ENCODE peak calls at places on chromosomes 6 and 20, in six cellular contexts. One of them, this sample, is unnamed.
A peak's percentile ranks its signal among the peaks of the same experiment; 100 is the strongest.

GRCh38 chr20:14148042-14148441 is 152.7 kb downstream of the MACROD2 start:
- DNase-seq in heart left ventricle: no peak
- DNase-seq in astrocyte: peak; percentile 54
- DNase-seq in mucosa of descending colon: no peak
- DNase-seq in AG10803: no peak
- DNase-seq in SK-N-SH: no peak
- DNase-seq in this sample: no peak

GRCh38 chr20:20371133-20371532 is 3.2 kb downstream of the INSM1 start:
- DNase-seq in heart left ventricle: no peak
- DNase-seq in astrocyte: no peak
- DNase-seq in mucosa of descending colon: no peak
- DNase-seq in AG10803: no peak
- DNase-seq in SK-N-SH: no peak
- DNase-seq in this sample: no peak

GRCh38 chr6:170011233-170012142 is 260.1 kb downstream of the ERMARD start:
- DNase-seq in heart left ventricle: peak; percentile 63
- DNase-seq in astrocyte: no peak
- DNase-seq in mucosa of descending colon: no peak
- DNase-seq in AG10803: no peak
- DNase-seq in SK-N-SH: no peak
- DNase-seq in this sample: no peak

GRCh38 chr6:69622230-69622629 is 174.6 kb downstream of the LMBRD1 start:
- DNase-seq in heart left ventricle: no peak
- DNase-seq in astrocyte: no peak
- DNase-seq in mucosa of descending colon: no peak
- DNase-seq in AG10803: no peak
- DNase-seq in SK-N-SH: no peak
- DNase-seq in this sample: no peak

GRCh38 chr6:120981835-120982234 is 352.4 kb downstream of the TBC1D32 start:
- DNase-seq in heart left ventricle: no peak
- DNase-seq in astrocyte: no peak
- DNase-seq in mucosa of descending colon: no peak
- DNase-seq in AG10803: no peak
- DNase-seq in SK-N-SH: no peak
- DNase-seq in this sample: no peak

GRCh38 chr6:1759877-1760276 is 150.2 kb downstream of the FOXC1 start:
- DNase-seq in heart left ventricle: no peak
- DNase-seq in astrocyte: no peak
- DNase-seq in mucosa of descending colon: no peak
- DNase-seq in AG10803: no peak
- DNase-seq in SK-N-SH: no peak
- DNase-seq in this sample: no peak

GRCh38 chr6:28812778-28813569 is 110.8 kb downstream of the TRIM27 start:
- DNase-seq in heart left ventricle: no peak
- DNase-seq in astrocyte: no peak
- DNase-seq in mucosa of descending colon: no peak
- DNase-seq in AG10803: no peak
- DNase-seq in SK-N-SH: no peak
- DNase-seq in this sample: no peak

GRCh38 chr20:55415567-55416142 is 589.7 kb downstream of the CBLN4 start:
- DNase-seq in heart left ventricle: no peak
- DNase-seq in astrocyte: no peak
- DNase-seq in mucosa of descending colon: no peak
- DNase-seq in AG10803: peak; percentile 0
- DNase-seq in SK-N-SH: peak; percentile 45
- DNase-seq in this sample: no peak

GRCh38 chr6:74409447-74409846 is 713.4 kb downstream of the CD109 start:
- DNase-seq in heart left ventricle: no peak
- DNase-seq in astrocyte: peak; percentile 62
- DNase-seq in mucosa of descending colon: peak; percentile 4
- DNase-seq in AG10803: peak; percentile 81
- DNase-seq in SK-N-SH: no peak
- DNase-seq in this sample: peak; percentile 83

GRCh38 chr20:4090756-4091331 is 75.5 kb upstream of the RNF24 start:
- DNase-seq in heart left ventricle: no peak
- DNase-seq in astrocyte: peak; percentile 77
- DNase-seq in mucosa of descending colon: no peak
- DNase-seq in AG10803: peak; percentile 86
- DNase-seq in SK-N-SH: no peak
- DNase-seq in this sample: peak; percentile 65

GRCh38 chr20:17014217-17014616 is 212.6 kb upstream of the PCSK2 start:
- DNase-seq in heart left ventricle: no peak
- DNase-seq in astrocyte: no peak
- DNase-seq in mucosa of descending colon: no peak
- DNase-seq in AG10803: no peak
- DNase-seq in SK-N-SH: peak; percentile 36
- DNase-seq in this sample: no peak

GRCh38 chr6:152135755-152136448 is 328.4 kb downstream of the ESR1 start:
- DNase-seq in heart left ventricle: no peak
- DNase-seq in astrocyte: no peak
- DNase-seq in mucosa of descending colon: peak; percentile 26
- DNase-seq in AG10803: no peak
- DNase-seq in SK-N-SH: no peak
- DNase-seq in this sample: no peak

GRCh38 chr6:168451805-168452204 is 10.8 kb downstream of the SMOC2 start:
- DNase-seq in heart left ventricle: no peak
- DNase-seq in astrocyte: no peak
- DNase-seq in mucosa of descending colon: no peak
- DNase-seq in AG10803: no peak
- DNase-seq in SK-N-SH: peak; percentile 56
- DNase-seq in this sample: no peak

GRCh38 chr6:21198032-21198640 is 395.4 kb upstream of the SOX4 start:
- DNase-seq in heart left ventricle: no peak
- DNase-seq in astrocyte: no peak
- DNase-seq in mucosa of descending colon: no peak
- DNase-seq in AG10803: no peak
- DNase-seq in SK-N-SH: no peak
- DNase-seq in this sample: no peak

GRCh38 chr6:170224694-170225660 is 65.9 kb downstream of the DLL1 start:
- DNase-seq in heart left ventricle: peak; percentile 12
- DNase-seq in astrocyte: peak; percentile 72
- DNase-seq in mucosa of descending colon: no peak
- DNase-seq in AG10803: no peak
- DNase-seq in SK-N-SH: no peak
- DNase-seq in this sample: peak; percentile 4

GRCh38 chr20:37524859-37525708 is 2.6 kb downstream of the BLCAP start:
- DNase-seq in heart left ventricle: no peak
- DNase-seq in astrocyte: peak; percentile 54
- DNase-seq in mucosa of descending colon: no peak
- DNase-seq in AG10803: peak; percentile 73
- DNase-seq in SK-N-SH: no peak
- DNase-seq in this sample: no peak

GRCh38 chr20:8473459-8473858 is 341.4 kb downstream of the PLCB1 start:
- DNase-seq in heart left ventricle: no peak
- DNase-seq in astrocyte: peak; percentile 22
- DNase-seq in mucosa of descending colon: no peak
- DNase-seq in AG10803: peak; percentile 24
- DNase-seq in SK-N-SH: no peak
- DNase-seq in this sample: peak; percentile 27

GRCh38 chr6:136077834-136078576 is 172.1 kb downstream of the MTFR2 start:
- DNase-seq in heart left ventricle: no peak
- DNase-seq in astrocyte: peak; percentile 99
- DNase-seq in mucosa of descending colon: no peak
- DNase-seq in AG10803: peak; percentile 98
- DNase-seq in SK-N-SH: peak; percentile 32
- DNase-seq in this sample: peak; percentile 89

DNA sequence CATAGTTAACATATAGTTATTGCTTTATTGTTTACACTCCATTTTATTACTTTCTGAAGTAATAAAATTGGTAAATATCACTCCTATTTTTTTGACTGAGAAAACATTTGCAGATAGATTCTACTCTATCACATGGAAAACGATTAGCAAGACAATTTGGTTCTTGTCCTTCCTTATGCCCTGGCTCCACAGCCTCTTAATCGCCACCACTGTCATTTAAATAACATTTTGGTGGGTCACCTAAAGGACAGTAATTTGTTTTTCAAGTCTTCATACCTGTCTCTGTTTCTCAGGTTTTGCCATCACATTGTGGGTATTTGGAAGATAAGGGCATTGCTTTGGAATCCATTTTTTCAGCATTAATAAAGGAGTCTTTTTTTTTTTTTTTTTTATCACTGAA is 521.5 kb upstream of the IRAK1BP1 start:
- DNase-seq in heart left ventricle: no peak
- DNase-seq in astrocyte: no peak
- DNase-seq in mucosa of descending colon: no peak
- DNase-seq in AG10803: no peak
- DNase-seq in SK-N-SH: no peak
- DNase-seq in this sample: no peak
- TF ChIP-seq CTCF in heart left ventricle: no peak
- TF ChIP-seq CTCF in astrocyte: no peak
- TF ChIP-seq CTCF in mucosa of descending colon: no peak
- TF ChIP-seq CTCF in AG10803: no peak
- TF ChIP-seq CTCF in SK-N-SH: no peak
- TF ChIP-seq CTCF in this sample: no peak

DNA sequence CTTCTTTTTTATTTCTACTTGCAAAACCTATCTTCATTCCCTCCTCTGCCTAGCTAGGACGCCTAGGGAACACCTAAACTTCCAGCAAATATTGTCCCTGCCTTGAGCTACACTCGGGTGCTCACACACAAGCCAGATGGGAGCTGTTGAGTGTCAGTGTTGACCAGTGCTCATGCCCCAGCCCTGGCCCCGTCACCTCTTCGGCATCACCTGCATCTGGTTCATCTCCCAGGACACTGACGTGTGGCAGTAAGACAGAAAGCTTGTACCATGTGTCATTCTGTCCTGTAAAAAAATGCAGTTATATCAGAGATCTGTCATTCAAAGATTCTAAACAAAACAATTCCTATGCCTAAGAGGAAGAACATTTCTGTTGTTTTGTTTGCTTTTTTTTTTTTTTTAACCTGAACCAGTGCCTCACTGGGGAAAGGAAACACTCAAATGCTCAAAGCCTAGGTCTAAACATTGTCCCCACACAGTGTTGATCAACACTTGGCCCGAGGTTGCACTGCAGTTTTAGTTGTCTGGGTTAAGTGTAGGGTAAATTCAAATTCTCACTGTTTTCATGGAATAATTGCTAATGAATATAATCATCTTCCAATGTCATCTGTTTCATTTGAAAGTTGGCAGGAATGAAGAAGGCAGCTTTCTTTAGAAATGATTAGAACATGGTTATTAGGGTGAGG is 102.7 kb upstream of the SASH1 start:
- DNase-seq in heart left ventricle: no peak
- DNase-seq in astrocyte: no peak
- DNase-seq in mucosa of descending colon: no peak
- DNase-seq in AG10803: peak; percentile 47
- DNase-seq in SK-N-SH: no peak
- DNase-seq in this sample: peak; percentile 32
- H3K4me3 ChIP-seq in heart left ventricle: no peak overlapping the region
- H3K4me3 ChIP-seq in astrocyte: no peak overlapping the region
- H3K4me3 ChIP-seq in mucosa of descending colon: no peak overlapping the region
- H3K4me3 ChIP-seq in AG10803: no peak overlapping the region
- H3K4me3 ChIP-seq in SK-N-SH: no peak overlapping the region
- H3K4me3 ChIP-seq in this sample: no peak overlapping the region

GRCh38 chr6:144993870-144994269 is 708.7 kb downstream of the UTRN start:
- DNase-seq in heart left ventricle: no peak
- DNase-seq in astrocyte: peak; percentile 44
- DNase-seq in mucosa of descending colon: no peak
- DNase-seq in AG10803: peak; percentile 11
- DNase-seq in SK-N-SH: no peak
- DNase-seq in this sample: peak; percentile 67

GRCh38 chr6:144999127-144999526 is 714.0 kb downstream of the UTRN start:
- DNase-seq in heart left ventricle: no peak
- DNase-seq in astrocyte: no peak
- DNase-seq in mucosa of descending colon: no peak
- DNase-seq in AG10803: peak; percentile 29
- DNase-seq in SK-N-SH: no peak
- DNase-seq in this sample: peak; percentile 29
- TF ChIP-seq CTCF in heart left ventricle: no peak
- TF ChIP-seq CTCF in astrocyte: no peak
- TF ChIP-seq CTCF in mucosa of descending colon: no peak
- TF ChIP-seq CTCF in AG10803: peak; percentile 30
- TF ChIP-seq CTCF in SK-N-SH: no peak
- TF ChIP-seq CTCF in this sample: peak; percentile 12

GRCh38 chr6:122998403-122998965 is 2.4 kb downstream of the CLVS2 start:
- DNase-seq in heart left ventricle: no peak
- DNase-seq in astrocyte: no peak
- DNase-seq in mucosa of descending colon: no peak
- DNase-seq in AG10803: no peak
- DNase-seq in SK-N-SH: no peak
- DNase-seq in this sample: no peak

GRCh38 chr6:122994256-122994655 is 1.8 kb upstream of the CLVS2 start:
- DNase-seq in heart left ventricle: no peak
- DNase-seq in astrocyte: no peak
- DNase-seq in mucosa of descending colon: no peak
- DNase-seq in AG10803: no peak
- DNase-seq in SK-N-SH: no peak
- DNase-seq in this sample: no peak

GRCh38 chr6:122997541-122998150 is 1.6 kb downstream of the CLVS2 start:
- DNase-seq in heart left ventricle: no peak
- DNase-seq in astrocyte: no peak
- DNase-seq in mucosa of descending colon: no peak
- DNase-seq in AG10803: no peak
- DNase-seq in SK-N-SH: peak; percentile 16
- DNase-seq in this sample: no peak

GRCh38 chr6:122996797-122997520 is 924 bp downstream of the CLVS2 start:
- DNase-seq in heart left ventricle: no peak
- DNase-seq in astrocyte: no peak
- DNase-seq in mucosa of descending colon: no peak
- DNase-seq in AG10803: no peak
- DNase-seq in SK-N-SH: peak; percentile 60
- DNase-seq in this sample: no peak

GRCh38 chr6:122995930-122996796 is at the start of gene CLVS2:
- DNase-seq in heart left ventricle: no peak
- DNase-seq in astrocyte: peak; percentile 3
- DNase-seq in mucosa of descending colon: no peak
- DNase-seq in AG10803: peak; percentile 8
- DNase-seq in SK-N-SH: peak; percentile 81
- DNase-seq in this sample: peak; percentile 38
- H3K4me3 ChIP-seq in heart left ventricle: peak within 1 kb of the TSS; percentile 24
- H3K4me3 ChIP-seq in astrocyte: peak within 1 kb of the TSS; percentile 54
- H3K4me3 ChIP-seq in mucosa of descending colon: no peak within 1 kb of the TSS
- H3K4me3 ChIP-seq in AG10803: peak within 1 kb of the TSS; percentile 26
- H3K4me3 ChIP-seq in SK-N-SH: peak within 1 kb of the TSS; percentile 58
- H3K4me3 ChIP-seq in this sample: peak within 1 kb of the TSS; percentile 5

GRCh38 chr20:58864346-58864745 is 11.8 kb downstream of the GNAS start:
- DNase-seq in heart left ventricle: no peak
- DNase-seq in astrocyte: no peak
- DNase-seq in mucosa of descending colon: no peak
- DNase-seq in AG10803: no peak
- DNase-seq in SK-N-SH: peak; percentile 49
- DNase-seq in this sample: no peak
- TF ChIP-seq CTCF in heart left ventricle: no peak
- TF ChIP-seq CTCF in astrocyte: no peak
- TF ChIP-seq CTCF in mucosa of descending colon: no peak
- TF ChIP-seq CTCF in AG10803: no peak
- TF ChIP-seq CTCF in SK-N-SH: peak; percentile 27
- TF ChIP-seq CTCF in this sample: no peak

This sample was measured in foreskin fibroblast.